ENCODE peak calls at places on chromosomes 3 and 15, in four cellular contexts. K is effector memory CD4-positive, alpha-beta T cell; X is HCEC 1CT; W is activated naive CD8-positive, alpha-beta T cell treated with anti-CD3 and anti-CD28 coated beads for 36 hours. Q is an unnamed sample.

GRCh38 chr3:13011369-13012227 is 61.6 kb downstream of the IQSEC1 start:
- DNase-seq in W (peak), X (no peak), K (peak), Q (peak)

GRCh38 chr3:197029511-197030167 is at the start of gene MELTF:
- DNase-seq in K (peak), X (peak), W (peak), Q (peak)

GRCh38 chr15:73403171-73403570 is 34.4 kb upstream of the HCN4 start:
- DNase-seq in K (no peak), W (no peak), X (peak), Q (peak)

GRCh38 chr15:71396536-71397125 is 281.4 kb downstream of the THSD4 start:
- DNase-seq in X (no peak), K (no peak), W (no peak), Q (no peak)

GRCh38 chr3:48960841-48961413 is 29.1 kb upstream of the P4HTM start:
- DNase-seq in W (no peak), K (no peak), X (no peak), Q (no peak)

GRCh38 chr3:171774516-171774915 is 35.8 kb downstream of the PLD1 start:
- DNase-seq in X (no peak), W (no peak), K (no peak), Q (no peak)

GRCh38 chr3:128849776-128850542 is 29.5 kb upstream of the ACAD9 start:
- DNase-seq in W (no peak), K (no peak), X (peak), Q (no peak)

GRCh38 chr15:74543583-74543982 is 2.6 kb downstream of the ARID3B start:
- DNase-seq in K (no peak), W (peak), X (no peak), Q (no peak)

GRCh38 chr3:51621091-51621892 is 49.8 kb upstream of the TEX264 start:
- DNase-seq in W (no peak), K (no peak), X (peak), Q (no peak)

GRCh38 chr3:11291808-11292207 is 19.6 kb downstream of the ATG7 start:
- DNase-seq in X (no peak), K (no peak), W (no peak), Q (no peak)

GRCh38 chr15:60912984-60913697 is 316.0 kb downstream of the RORA start:
- DNase-seq in X (no peak), W (no peak), K (no peak), Q (no peak)

GRCh38 chr3:108602249-108602934 is 12.9 kb downstream of the DZIP3 start:
- DNase-seq in K (peak), W (peak), X (no peak), Q (no peak)

GRCh38 chr3:177973241-177973840 is 562.9 kb upstream of the KCNMB2 start:
- DNase-seq in X (peak), K (no peak), W (no peak), Q (no peak)

GRCh38 chr3:58163234-58163633 is 47.5 kb downstream of the DNASE1L3 start:
- DNase-seq in K (no peak), X (no peak), W (no peak), Q (no peak)

GRCh38 chr3:112818289-112818688 is 28.4 kb downstream of the CD200R1L start:
- DNase-seq in K (no peak), X (peak), W (no peak), Q (no peak)

GRCh38 chr3:137121704-137122314 is 164.0 kb downstream of the IL20RB start:
- DNase-seq in W (no peak), X (peak), K (no peak), Q (peak)

GRCh38 chr3:106452096-106452495 is 583.3 kb upstream of the CBLB start:
- DNase-seq in X (no peak), W (no peak), K (no peak), Q (no peak)

GRCh38 chr3:13539671-13540070 is 9.3 kb upstream of the FBLN2 start:
- DNase-seq in W (no peak), X (no peak), K (no peak), Q (no peak)